ENCODE peak calls at places on chromosomes 13 and 19, in ten cellular contexts. X is cardiac muscle cell, K is Peyer's patch, V is neural crest cell, T is T-helper 1 cell, G is KBM-7, Y is left ventricle myocardium inferior, F is astrocyte of the spinal cord, M is hepatic stellate cell, R is T-helper 17 cell. P is an unnamed sample.

GRCh38 chr13:72149701-72150100 is 282.7 kb upstream of the DACH1 start:
- DNase-seq in T (no peak), K (no peak), V (no peak), G (no peak), Y (no peak), F (no peak), R (no peak), X (no peak), M (no peak), P (no peak)

GRCh38 chr13:52010890-52011689 is at the start of gene ATP7B:
- DNase-seq in G (peak), R (no peak), Y (no peak), K (peak), T (no peak), M (peak), F (peak), X (peak), V (no peak), P (peak)

GRCh38 chr19:31160346-31160926 is 188.8 kb downstream of the TSHZ3 start:
- DNase-seq in R (no peak), F (peak), V (no peak), G (no peak), K (no peak), T (no peak), M (no peak), Y (no peak), X (no peak), P (no peak)

GRCh38 chr19:44850641-44851109 is 4.6 kb downstream of the NECTIN2 start:
- DNase-seq in T (no peak), X (no peak), Y (peak), M (no peak), K (no peak), R (no peak), G (no peak), F (no peak), V (no peak), P (no peak)

GRCh38 chr13:74891610-74892009 is 590.4 kb downstream of the TBC1D4 start:
- DNase-seq in R (no peak), V (no peak), K (no peak), M (no peak), X (no peak), Y (no peak), T (no peak), G (no peak), F (peak), P (no peak)

GRCh38 chr19:3243851-3244700 is 19.6 kb downstream of the CELF5 start:
- DNase-seq in Y (no peak), F (peak), V (peak), G (peak), K (peak), R (no peak), X (peak), M (no peak), T (peak), P (no peak)

GRCh38 chr13:107866666-107867623 is 348.4 kb downstream of the LIG4 start:
- DNase-seq in M (peak), F (peak), R (no peak), K (no peak), X (peak), T (no peak), G (no peak), V (peak), Y (no peak), P (peak)

GRCh38 chr13:104831823-104832222 is 1703.6 kb downstream of the EFNB2 start:
- DNase-seq in M (no peak), Y (no peak), R (no peak), T (no peak), G (no peak), F (no peak), K (no peak), X (no peak), V (no peak), P (no peak)

GRCh38 chr19:718251-719024 is 9.7 kb downstream of the PALM start:
- DNase-seq in Y (no peak), M (no peak), T (no peak), R (no peak), V (no peak), K (no peak), X (no peak), F (no peak), G (no peak), P (no peak)

GRCh38 chr13:40983269-40983668 is 35.8 kb downstream of the ELF1 start:
- DNase-seq in F (no peak), R (no peak), T (no peak), V (no peak), M (no peak), X (no peak), Y (no peak), G (no peak), K (no peak), P (no peak)

GRCh38 chr19:13262450-13262849 is 112.2 kb downstream of the IER2 start:
- DNase-seq in V (no peak), F (peak), Y (no peak), M (peak), R (no peak), G (peak), T (no peak), K (no peak), X (peak), P (no peak)

GRCh38 chr19:35458821-35459391 is 10.8 kb downstream of the FFAR2 start:
- DNase-seq in V (no peak), R (no peak), Y (no peak), K (peak), F (no peak), M (no peak), X (no peak), T (no peak), G (peak), P (no peak)

GRCh38 chr13:84641491-84641890 is 759.2 kb upstream of the SLITRK1 start:
- DNase-seq in F (peak), G (no peak), M (no peak), V (no peak), X (no peak), R (no peak), Y (no peak), T (no peak), K (no peak), P (no peak)

GRCh38 chr19:43726736-43727592 is 11.1 kb downstream of the IRGC start:
- DNase-seq in V (no peak), M (no peak), G (peak), X (no peak), T (no peak), F (no peak), Y (peak), K (no peak), R (no peak), P (no peak)

GRCh38 chr13:109332501-109333499 is 453.6 kb downstream of the IRS2 start:
- DNase-seq in M (no peak), R (no peak), K (peak), T (no peak), F (no peak), Y (no peak), V (no peak), X (no peak), G (no peak), P (no peak)

GRCh38 chr13:75628811-75629210 is 7.3 kb upstream of the LMO7 start:
- DNase-seq in Y (no peak), K (no peak), G (no peak), R (no peak), F (no peak), T (no peak), X (no peak), V (no peak), M (no peak), P (no peak)

GRCh38 chr19:3366761-3367571 is 583 bp downstream of the NFIC start:
- DNase-seq in X (peak), T (no peak), F (peak), V (no peak), R (no peak), G (peak), K (no peak), M (peak), Y (peak), P (no peak)